ENCODE peak calls at places on chromosomes 2 and 18, in six cellular contexts. N is A549, S is GM12878, P is NB4, G is K562, B is endothelial cell of umbilical vein. W is an unnamed sample.

GRCh38 chr2:8457092-8457481 is 224.8 kb upstream of the ID2 start:
- DNase-seq in G (peak; percentile 47), N (no peak), P (no peak), S (no peak), B (no peak), W (no peak)

GRCh38 chr2:30283931-30284565 is 52.7 kb downstream of the LBH start:
- DNase-seq in N (no peak), P (no peak), B (no peak), G (peak; percentile 60), S (no peak), W (no peak)

GRCh38 chr2:129464036-129464435 is 515.4 kb upstream of the RAB6C start:
- DNase-seq in S (no peak), B (no peak), G (no peak), N (no peak), P (no peak), W (no peak)

GRCh38 chr2:197383825-197384224 is 51.0 kb downstream of the SF3B1 start:
- DNase-seq in B (no peak), P (peak; percentile 32), S (no peak), N (peak; percentile 6), G (no peak), W (no peak)

GRCh38 chr2:25279091-25279651 is 62.6 kb downstream of the DNMT3A start:
- DNase-seq in B (peak; percentile 36), G (no peak), S (peak; percentile 86), N (no peak), P (peak; percentile 87), W (no peak)

GRCh38 chr2:121866789-121867188 is 111.3 kb downstream of the TSN start:
- DNase-seq in N (no peak), S (no peak), B (no peak), G (no peak), P (no peak), W (no peak)

GRCh38 chr2:14756981-14757657 is 124.6 kb downstream of the LRATD1 start:
- DNase-seq in S (no peak), N (peak; percentile 33), B (no peak), P (peak; percentile 71), G (no peak), W (no peak)

GRCh38 chr2:146317959-146318358 is 1526.9 kb upstream of the ACVR2A start:
- DNase-seq in B (no peak), S (no peak), P (peak; percentile 50), G (no peak), N (no peak), W (no peak)

GRCh38 chr2:97730245-97730644 is 16.9 kb downstream of the ZAP70 start:
- DNase-seq in B (no peak), P (no peak), G (no peak), N (no peak), S (no peak), W (no peak)

GRCh38 chr18:7926526-7926925 is 359.4 kb downstream of the PTPRM start:
- DNase-seq in B (peak; percentile 51), P (peak; percentile 2), N (peak; percentile 81), G (no peak), S (no peak), W (peak; percentile 53)

GRCh38 chr2:24111407-24111861 is 11.7 kb downstream of the PFN4 start:
- DNase-seq in N (peak; percentile 85), P (no peak), S (no peak), B (no peak), G (no peak), W (no peak)
- TF ChIP-seq MYC in N (no peak), P (no peak), S (no peak), B (no peak), G (no peak), W (no peak)

GRCh38 chr2:219965287-219965870 is 337.9 kb downstream of the SLC4A3 start:
- DNase-seq in G (no peak), P (no peak), B (no peak), N (no peak), S (no peak), W (no peak)

GRCh38 chr2:219973136-219973535 is 345.7 kb downstream of the SLC4A3 start:
- DNase-seq in P (no peak), B (no peak), N (no peak), G (no peak), S (no peak), W (no peak)

GRCh38 chr2:219969508-219969907 is 342.1 kb downstream of the SLC4A3 start:
- DNase-seq in N (peak; percentile 35), G (no peak), S (no peak), B (no peak), P (no peak), W (no peak)

DNA sequence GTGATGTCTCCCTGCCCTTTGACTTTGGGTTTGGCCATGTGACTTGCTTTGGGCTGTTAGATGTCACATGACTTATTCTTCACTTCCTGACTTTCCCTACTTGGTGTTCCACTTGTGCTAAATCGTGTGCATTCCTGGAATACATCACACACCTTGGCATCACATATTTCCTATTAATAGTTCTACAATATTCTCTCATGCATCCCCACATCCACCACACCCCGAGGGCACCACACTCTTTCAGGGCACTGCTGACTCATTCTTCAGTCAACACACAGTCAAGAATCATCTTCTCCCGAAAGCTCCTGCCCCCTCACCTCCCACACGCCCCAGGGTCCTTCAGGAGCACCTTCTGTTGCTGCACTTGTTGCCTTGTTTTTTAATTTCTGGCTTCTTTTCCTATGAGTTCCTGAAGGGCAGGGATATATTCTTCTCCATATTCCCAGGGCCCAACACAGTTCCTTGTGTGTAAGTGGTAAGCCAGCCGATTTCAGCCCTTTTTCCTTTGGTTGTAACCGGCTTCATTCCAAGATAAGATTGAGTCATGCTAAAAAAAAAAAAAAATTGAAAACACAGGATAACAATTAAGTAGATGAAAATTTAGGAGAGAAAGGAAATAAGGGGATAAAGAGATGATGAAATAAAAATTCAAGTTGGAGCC is 341.4 kb downstream of the SLC4A3 start:
- DNase-seq in N (peak; percentile 81), B (no peak), P (no peak), G (no peak), S (no peak), W (no peak)
- TF ChIP-seq MYC in N (no peak), B (no peak), P (no peak), G (no peak), S (no peak), W (no peak)

DNA sequence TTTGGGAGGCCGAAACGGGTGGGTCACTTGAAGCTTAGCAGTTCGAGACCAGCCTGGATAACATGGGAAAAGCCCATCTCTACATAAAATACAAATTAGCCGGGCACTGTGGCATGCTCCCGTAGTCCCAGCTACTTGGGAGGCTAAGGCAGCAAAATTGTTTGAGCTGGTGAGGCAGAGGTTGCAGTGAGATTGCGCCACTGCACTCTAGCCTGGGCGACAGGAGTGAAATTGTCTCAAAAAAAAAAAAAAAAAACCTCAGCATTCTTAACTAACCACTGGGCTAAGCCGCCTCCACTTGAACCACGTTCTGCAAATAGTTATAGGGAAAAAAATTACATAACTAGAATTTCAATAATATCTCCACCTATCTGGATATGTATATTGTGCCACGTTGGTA is 2.3 kb downstream of the FOXI3 start:
- DNase-seq in P (no peak), N (no peak), S (no peak), G (no peak), B (no peak), W (no peak)
- TF ChIP-seq MYC in P (no peak), N (no peak), S (no peak), G (no peak), B (no peak), W (no peak)

DNA sequence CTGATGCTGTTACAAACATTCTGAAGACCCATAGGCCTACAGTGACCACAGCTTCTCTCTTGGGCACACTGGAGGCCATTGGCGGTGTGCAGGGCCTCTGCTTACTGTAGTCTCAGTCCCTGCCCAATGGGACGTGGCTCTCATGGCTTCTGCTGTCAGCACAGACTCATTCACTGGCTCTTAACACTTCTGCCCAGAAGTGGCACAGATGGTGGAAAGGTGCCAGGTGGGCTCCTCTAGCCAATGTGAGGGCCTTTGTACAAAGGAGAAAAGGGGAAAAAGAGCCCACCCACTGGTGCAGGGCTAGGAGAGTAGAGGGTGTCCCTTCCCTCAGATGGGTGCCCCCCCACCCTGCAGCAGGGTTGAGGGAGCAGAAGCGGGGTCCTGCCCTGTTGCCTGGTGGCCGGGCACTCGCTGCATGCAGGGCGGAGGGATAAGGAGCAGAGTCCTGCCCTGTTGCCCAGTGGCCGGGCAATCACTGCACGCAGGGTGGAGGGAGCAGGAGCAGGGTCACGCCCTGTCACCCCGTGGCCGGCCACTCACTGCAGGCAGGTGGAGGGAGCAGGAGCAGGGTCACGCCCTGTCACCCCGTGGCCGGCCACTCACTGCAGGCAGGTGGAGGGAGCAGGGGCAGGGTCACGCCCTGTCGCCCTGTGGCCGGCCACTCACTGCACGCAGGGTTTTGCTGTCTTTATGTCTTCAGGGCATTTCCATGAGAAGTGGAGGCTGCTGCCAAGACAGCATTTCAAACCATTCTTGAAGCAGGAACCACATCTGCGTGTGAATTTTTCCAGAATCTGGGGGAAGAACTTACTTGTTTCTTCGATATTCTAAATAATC is 20.0 kb downstream of the LRRFIP1 start:
- DNase-seq in G (no peak), N (no peak), B (no peak), S (no peak), P (no peak), W (no peak)
- TF ChIP-seq MYC in G (no peak), N (no peak), B (no peak), S (no peak), P (no peak), W (no peak)